ENCODE peak calls at places on chromosomes 12 and 14, in nine cellular contexts. H is left cardiac atrium; K is stromal cell of bone marrow; T is naive B cell; R is stimulated activated CD8-positive, alpha-beta memory T cell treated with anti-CD3 and anti-CD28 coated beads, Interleukin-2, amount 100 ng/mL, for 1 hour; S is endothelial cell of umbilical vein; P is AG09309; W is activated CD4-positive, alpha-beta T cell treated with anti-CD3 and anti-CD28 coated beads, Interleukin-2, amount 50 U/mL, for 24 hours; F is activated naive CD4-positive, alpha-beta T cell. X is an unnamed sample.

GRCh38 chr12:125493704-125494308 is 428.6 kb downstream of the AACS start:
- DNase-seq in H (no peak), K (no peak), T (no peak), R (no peak), S (no peak), P (no peak), W (no peak), F (no peak), X (no peak)

GRCh38 chr12:62772556-62772955 is 162.4 kb downstream of the PPM1H start:
- DNase-seq in H (no peak), K (peak), T (no peak), R (no peak), S (no peak), P (no peak), W (no peak), F (no peak), X (no peak)

GRCh38 chr14:101511199-101511598 is 50.1 kb upstream of the DIO3 start:
- DNase-seq in H (no peak), K (no peak), T (no peak), R (no peak), S (no peak), P (no peak), W (no peak), F (no peak), X (no peak)

GRCh38 chr12:60494249-60494648 is 898.4 kb downstream of the SLC16A7 start:
- DNase-seq in H (no peak), K (peak), T (no peak), R (no peak), S (peak), P (peak), W (no peak), F (no peak), X (no peak)

GRCh38 chr14:60622210-60622919 is 26.9 kb downstream of the SIX1 start:
- DNase-seq in H (no peak), K (peak), T (no peak), R (no peak), S (no peak), P (no peak), W (no peak), F (no peak), X (no peak)

GRCh38 chr12:131902332-131903241 is 8.2 kb downstream of the ULK1 start:
- DNase-seq in H (no peak), K (no peak), T (no peak), R (no peak), S (no peak), P (no peak), W (no peak), F (no peak), X (peak)

GRCh38 chr12:120101182-120101581 is 15.4 kb downstream of the RAB35 start:
- DNase-seq in H (no peak), K (no peak), T (no peak), R (no peak), S (no peak), P (no peak), W (no peak), F (no peak), X (peak)

GRCh38 chr12:9741726-9742125 is 8.8 kb upstream of the CLECL1 start:
- DNase-seq in H (no peak), K (no peak), T (peak), R (no peak), S (no peak), P (no peak), W (no peak), F (no peak), X (no peak)

GRCh38 chr14:87434680-87435079 is 558.3 kb downstream of the GALC start:
- DNase-seq in H (no peak), K (no peak), T (no peak), R (no peak), S (no peak), P (no peak), W (no peak), F (no peak), X (no peak)

GRCh38 chr12:112170971-112171596 is 45.7 kb downstream of the TRAFD1 start:
- DNase-seq in H (no peak), K (no peak), T (no peak), R (no peak), S (no peak), P (no peak), W (no peak), F (no peak), X (no peak)

GRCh38 chr12:109098142-109098652 is 800 bp downstream of the UNG start:
- DNase-seq in H (peak), K (peak), T (no peak), R (no peak), S (no peak), P (no peak), W (no peak), F (no peak), X (peak)

GRCh38 chr12:21509768-21510167 is 8.2 kb downstream of the GOLT1B start:
- DNase-seq in H (no peak), K (no peak), T (peak), R (no peak), S (no peak), P (no peak), W (no peak), F (no peak), X (no peak)

GRCh38 chr12:103997277-103997900 is 31.7 kb downstream of the TDG start:
- DNase-seq in H (peak), K (no peak), T (no peak), R (no peak), S (no peak), P (no peak), W (no peak), F (no peak), X (peak)

GRCh38 chr14:71586131-71586893 is 345.9 kb upstream of the RGS6 start:
- DNase-seq in H (no peak), K (peak), T (no peak), R (no peak), S (no peak), P (peak), W (no peak), F (no peak), X (no peak)

GRCh38 chr12:450438-450837 is 9.3 kb upstream of the B4GALNT3 start:
- DNase-seq in H (no peak), K (no peak), T (no peak), R (no peak), S (no peak), P (no peak), W (no peak), F (no peak), X (no peak)

GRCh38 chr12:120468846-120469449 is 600 bp downstream of the SRSF9 start:
- DNase-seq in H (peak), K (no peak), T (peak), R (peak), S (peak), P (no peak), W (no peak), F (peak), X (peak)

GRCh38 chr12:75666980-75667359 is 155.6 kb upstream of the KRR1 start:
- DNase-seq in H (no peak), K (peak), T (no peak), R (no peak), S (peak), P (peak), W (no peak), F (no peak), X (no peak)

GRCh38 chr12:69059465-69060457 is 126.8 kb upstream of the CPM start:
- DNase-seq in H (no peak), K (peak), T (no peak), R (no peak), S (peak), P (peak), W (no peak), F (no peak), X (no peak)

GRCh38 chr14:69701269-69701668 is 65.7 kb upstream of the SRSF5 start:
- DNase-seq in H (no peak), K (no peak), T (no peak), R (no peak), S (no peak), P (no peak), W (no peak), F (no peak), X (no peak)

GRCh38 chr14:51224551-51224950 is 15.5 kb upstream of the TMX1 start:
- DNase-seq in H (no peak), K (no peak), T (no peak), R (no peak), S (no peak), P (no peak), W (no peak), F (no peak), X (no peak)

GRCh38 chr12:120538281-120539156 is 4.4 kb downstream of the RNF10 start:
- DNase-seq in H (peak), K (no peak), T (no peak), R (no peak), S (peak), P (peak), W (no peak), F (no peak), X (peak)

GRCh38 chr12:131120831-131121271 is 167.1 kb downstream of the ADGRD1 start:
- DNase-seq in H (no peak), K (no peak), T (no peak), R (no peak), S (no peak), P (no peak), W (no peak), F (no peak), X (no peak)

GRCh38 chr12:62651138-62651537 is 184.5 kb downstream of the MON2 start:
- DNase-seq in H (no peak), K (no peak), T (no peak), R (no peak), S (no peak), P (no peak), W (no peak), F (no peak), X (no peak)

GRCh38 chr12:56119361-56119796 is 1.3 kb downstream of the ZC3H10 start:
- DNase-seq in H (peak), K (peak), T (peak), R (no peak), S (peak), P (peak), W (no peak), F (peak), X (peak)

GRCh38 chr12:108773798-108774788 is 42.8 kb upstream of the CORO1C start:
- DNase-seq in H (peak), K (peak), T (no peak), R (no peak), S (peak), P (peak), W (no peak), F (no peak), X (peak)

GRCh38 chr12:27572486-27573255 is 48.7 kb downstream of the PPFIBP1 start:
- DNase-seq in H (no peak), K (no peak), T (no peak), R (no peak), S (no peak), P (no peak), W (no peak), F (no peak), X (no peak)